ENCODE peak calls at places on chromosomes 7 and 10, in seven cellular contexts. One of them, this sample, is unnamed.

GRCh38 chr10:30502266-30503058 is 68.5 kb downstream of the MAP3K8 start:
- DNase-seq in CD8-positive, alpha-beta T cell: peak; percentile 36
- DNase-seq in tibial artery: peak; percentile 46
- DNase-seq in pancreas: no peak
- DNase-seq in H9: no peak
- DNase-seq in AG04450: no peak
- DNase-seq in endothelial cell: no peak
- DNase-seq in this sample: no peak

GRCh38 chr7:37484460-37485063 is 35.9 kb upstream of the ELMO1 start:
- DNase-seq in tibial artery: no peak
- DNase-seq in CD8-positive, alpha-beta T cell: no peak
- DNase-seq in endothelial cell: no peak
- DNase-seq in pancreas: no peak
- DNase-seq in AG04450: no peak
- DNase-seq in H9: no peak
- DNase-seq in this sample: no peak

GRCh38 chr10:100338434-100339036 is 8.5 kb upstream of the SCD start:
- DNase-seq in endothelial cell: peak; percentile 85
- DNase-seq in tibial artery: peak; percentile 76
- DNase-seq in CD8-positive, alpha-beta T cell: peak; percentile 72
- DNase-seq in H9: peak; percentile 76
- DNase-seq in AG04450: no peak
- DNase-seq in pancreas: peak; percentile 56
- DNase-seq in this sample: peak; percentile 90

GRCh38 chr7:92735707-92736106 is 100.7 kb downstream of the CDK6 start:
- DNase-seq in AG04450: no peak
- DNase-seq in tibial artery: no peak
- DNase-seq in H9: no peak
- DNase-seq in endothelial cell: no peak
- DNase-seq in CD8-positive, alpha-beta T cell: no peak
- DNase-seq in pancreas: no peak
- DNase-seq in this sample: no peak

GRCh38 chr7:146683439-146683838 is 566.8 kb downstream of the CNTNAP2 start:
- DNase-seq in pancreas: no peak
- DNase-seq in endothelial cell: no peak
- DNase-seq in CD8-positive, alpha-beta T cell: no peak
- DNase-seq in AG04450: no peak
- DNase-seq in H9: no peak
- DNase-seq in tibial artery: no peak
- DNase-seq in this sample: no peak

GRCh38 chr7:28700790-28701203 is 257.3 kb downstream of the TRIL start:
- DNase-seq in tibial artery: no peak
- DNase-seq in pancreas: no peak
- DNase-seq in endothelial cell: no peak
- DNase-seq in H9: no peak
- DNase-seq in CD8-positive, alpha-beta T cell: no peak
- DNase-seq in AG04450: peak; percentile 11
- DNase-seq in this sample: no peak

GRCh38 chr10:74194545-74194944 is 43.5 kb downstream of the ADK start:
- DNase-seq in AG04450: no peak
- DNase-seq in tibial artery: no peak
- DNase-seq in endothelial cell: no peak
- DNase-seq in CD8-positive, alpha-beta T cell: no peak
- DNase-seq in pancreas: no peak
- DNase-seq in H9: no peak
- DNase-seq in this sample: no peak

GRCh38 chr7:79949778-79950177 is 184.9 kb upstream of the GNAI1 start:
- DNase-seq in tibial artery: no peak
- DNase-seq in endothelial cell: no peak
- DNase-seq in pancreas: no peak
- DNase-seq in H9: no peak
- DNase-seq in CD8-positive, alpha-beta T cell: no peak
- DNase-seq in AG04450: no peak
- DNase-seq in this sample: no peak

GRCh38 chr7:81501220-81501619 is 268.6 kb downstream of the HGF start:
- DNase-seq in endothelial cell: no peak
- DNase-seq in AG04450: peak; percentile 23
- DNase-seq in pancreas: no peak
- DNase-seq in CD8-positive, alpha-beta T cell: no peak
- DNase-seq in tibial artery: no peak
- DNase-seq in H9: no peak
- DNase-seq in this sample: no peak
- TF ChIP-seq CTCF in endothelial cell: no peak
- TF ChIP-seq CTCF in AG04450: peak; percentile 50
- TF ChIP-seq CTCF in pancreas: no peak
- TF ChIP-seq CTCF in CD8-positive, alpha-beta T cell: no peak
- TF ChIP-seq CTCF in tibial artery: peak; percentile 25
- TF ChIP-seq CTCF in H9: no peak
- TF ChIP-seq CTCF in this sample: peak; percentile 76

DNA sequence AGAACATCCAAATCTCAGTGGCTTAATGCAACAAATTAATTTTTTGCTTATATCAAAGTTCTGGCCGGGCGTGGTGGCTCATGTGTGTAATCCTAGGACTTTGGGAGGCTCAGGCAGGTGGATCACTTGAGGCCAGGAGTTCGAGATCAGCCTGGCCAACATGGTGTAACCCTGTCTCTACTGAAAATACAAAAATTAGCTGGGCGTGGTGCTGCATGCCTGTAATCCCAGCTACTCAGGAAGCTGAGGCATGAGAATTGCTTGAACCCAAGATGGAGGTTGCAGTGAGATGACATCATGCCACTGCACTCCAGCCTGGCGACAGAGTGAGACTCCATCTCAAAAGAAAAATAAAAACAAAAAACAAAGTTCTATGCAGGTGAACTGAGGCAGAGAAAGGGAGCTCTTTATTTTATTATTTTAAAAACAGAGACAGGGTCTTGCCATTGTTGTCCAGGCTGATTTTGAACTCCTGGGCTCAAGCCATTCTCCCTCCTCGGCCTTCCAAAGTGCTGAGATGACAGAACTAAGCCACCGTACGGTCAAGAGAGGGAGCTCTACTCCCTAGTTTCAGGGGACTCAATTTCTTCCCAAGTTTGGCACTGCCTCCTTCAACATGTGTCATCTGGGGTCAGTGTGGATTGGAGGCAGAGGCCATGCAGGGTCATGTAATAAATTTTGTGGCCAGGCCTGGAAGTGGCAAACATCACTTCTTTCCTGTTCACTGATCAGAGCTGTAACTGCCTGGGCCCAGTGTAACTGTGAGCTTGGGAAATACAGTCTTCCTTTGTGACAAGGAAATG is 2.4 kb downstream of the ADCK2 start:
- DNase-seq in AG04450: no peak
- DNase-seq in tibial artery: no peak
- DNase-seq in H9: peak; percentile 48
- DNase-seq in CD8-positive, alpha-beta T cell: no peak
- DNase-seq in endothelial cell: peak; percentile 44
- DNase-seq in pancreas: peak; percentile 13
- DNase-seq in this sample: no peak
- TF ChIP-seq CTCF in AG04450: peak; percentile 52
- TF ChIP-seq CTCF in tibial artery: peak; percentile 28
- TF ChIP-seq CTCF in H9: peak; percentile 69
- TF ChIP-seq CTCF in CD8-positive, alpha-beta T cell: no peak
- TF ChIP-seq CTCF in endothelial cell: no peak
- TF ChIP-seq CTCF in pancreas: no peak
- TF ChIP-seq CTCF in this sample: peak; percentile 64

DNA sequence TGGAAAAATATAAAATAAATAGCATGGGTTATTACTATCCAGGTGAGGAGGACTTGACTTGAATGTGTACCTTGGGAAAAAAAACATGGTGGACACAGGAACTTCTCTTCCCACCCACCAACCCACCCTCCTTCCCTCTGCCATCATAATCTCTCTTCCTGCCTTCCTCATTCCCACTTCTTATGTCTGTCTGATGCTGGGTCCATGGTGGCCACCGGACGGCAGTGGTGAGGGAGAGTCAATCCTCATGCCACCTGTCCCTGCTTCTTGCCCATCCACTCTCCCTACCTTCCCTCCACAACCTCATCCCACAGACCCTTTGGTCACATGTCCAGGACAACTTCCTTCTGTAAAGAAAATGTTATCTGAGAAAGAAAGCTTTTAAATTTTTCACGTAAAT is 104.7 kb downstream of the PIP4K2A start:
- DNase-seq in CD8-positive, alpha-beta T cell: no peak
- DNase-seq in tibial artery: no peak
- DNase-seq in endothelial cell: no peak
- DNase-seq in H9: no peak
- DNase-seq in pancreas: no peak
- DNase-seq in AG04450: no peak
- DNase-seq in this sample: no peak
- TF ChIP-seq CTCF in CD8-positive, alpha-beta T cell: no peak
- TF ChIP-seq CTCF in tibial artery: no peak
- TF ChIP-seq CTCF in endothelial cell: no peak
- TF ChIP-seq CTCF in H9: no peak
- TF ChIP-seq CTCF in pancreas: no peak
- TF ChIP-seq CTCF in AG04450: no peak
- TF ChIP-seq CTCF in this sample: no peak

GRCh38 chr7:39810204-39810642 is 139.8 kb upstream of the CDK13 start:
- DNase-seq in CD8-positive, alpha-beta T cell: no peak
- DNase-seq in endothelial cell: no peak
- DNase-seq in AG04450: no peak
- DNase-seq in tibial artery: no peak
- DNase-seq in pancreas: no peak
- DNase-seq in H9: peak; percentile 44
- DNase-seq in this sample: no peak
- TF ChIP-seq CTCF in CD8-positive, alpha-beta T cell: no peak
- TF ChIP-seq CTCF in endothelial cell: no peak
- TF ChIP-seq CTCF in AG04450: no peak
- TF ChIP-seq CTCF in tibial artery: no peak
- TF ChIP-seq CTCF in pancreas: no peak
- TF ChIP-seq CTCF in H9: peak; percentile 31
- TF ChIP-seq CTCF in this sample: no peak

GRCh38 chr7:158647475-158647792 is 57.2 kb downstream of the NCAPG2 start:
- DNase-seq in endothelial cell: no peak
- DNase-seq in pancreas: no peak
- DNase-seq in AG04450: no peak
- DNase-seq in tibial artery: no peak
- DNase-seq in H9: no peak
- DNase-seq in CD8-positive, alpha-beta T cell: no peak
- DNase-seq in this sample: no peak
- TF ChIP-seq CTCF in endothelial cell: no peak
- TF ChIP-seq CTCF in pancreas: no peak
- TF ChIP-seq CTCF in AG04450: no peak
- TF ChIP-seq CTCF in tibial artery: no peak
- TF ChIP-seq CTCF in H9: no peak
- TF ChIP-seq CTCF in CD8-positive, alpha-beta T cell: no peak
- TF ChIP-seq CTCF in this sample: no peak

GRCh38 chr10:96740579-96741281 is 20.4 kb upstream of the PIK3AP1 start:
- DNase-seq in tibial artery: peak; percentile 58
- DNase-seq in CD8-positive, alpha-beta T cell: no peak
- DNase-seq in pancreas: no peak
- DNase-seq in endothelial cell: no peak
- DNase-seq in AG04450: no peak
- DNase-seq in H9: no peak
- DNase-seq in this sample: no peak

GRCh38 chr10:96747734-96748550 is 27.6 kb upstream of the PIK3AP1 start:
- DNase-seq in AG04450: no peak
- DNase-seq in CD8-positive, alpha-beta T cell: no peak
- DNase-seq in tibial artery: no peak
- DNase-seq in pancreas: no peak
- DNase-seq in H9: no peak
- DNase-seq in endothelial cell: no peak
- DNase-seq in this sample: no peak

GRCh38 chr10:96745950-96746349 is 25.6 kb upstream of the PIK3AP1 start:
- DNase-seq in CD8-positive, alpha-beta T cell: no peak
- DNase-seq in tibial artery: no peak
- DNase-seq in H9: no peak
- DNase-seq in endothelial cell: no peak
- DNase-seq in pancreas: no peak
- DNase-seq in AG04450: no peak
- DNase-seq in this sample: no peak

GRCh38 chr10:96746503-96746902 is 26.2 kb upstream of the PIK3AP1 start:
- DNase-seq in H9: no peak
- DNase-seq in CD8-positive, alpha-beta T cell: no peak
- DNase-seq in tibial artery: no peak
- DNase-seq in pancreas: no peak
- DNase-seq in endothelial cell: no peak
- DNase-seq in AG04450: no peak
- DNase-seq in this sample: peak; percentile 10

GRCh38 chr10:96743988-96744585 is 23.8 kb upstream of the PIK3AP1 start:
- DNase-seq in AG04450: no peak
- DNase-seq in CD8-positive, alpha-beta T cell: no peak
- DNase-seq in endothelial cell: no peak
- DNase-seq in tibial artery: no peak
- DNase-seq in H9: no peak
- DNase-seq in pancreas: no peak
- DNase-seq in this sample: no peak
- TF ChIP-seq CTCF in AG04450: peak; percentile 41
- TF ChIP-seq CTCF in CD8-positive, alpha-beta T cell: no peak
- TF ChIP-seq CTCF in endothelial cell: no peak
- TF ChIP-seq CTCF in tibial artery: no peak
- TF ChIP-seq CTCF in H9: peak; percentile 56
- TF ChIP-seq CTCF in pancreas: no peak
- TF ChIP-seq CTCF in this sample: peak; percentile 41

GRCh38 chr7:70190266-70190665 is 592.0 kb downstream of the AUTS2 start:
- DNase-seq in H9: no peak
- DNase-seq in CD8-positive, alpha-beta T cell: no peak
- DNase-seq in AG04450: no peak
- DNase-seq in tibial artery: no peak
- DNase-seq in pancreas: no peak
- DNase-seq in endothelial cell: no peak
- DNase-seq in this sample: no peak

GRCh38 chr7:70189261-70189660 is 591.0 kb downstream of the AUTS2 start:
- DNase-seq in tibial artery: no peak
- DNase-seq in H9: no peak
- DNase-seq in pancreas: no peak
- DNase-seq in CD8-positive, alpha-beta T cell: no peak
- DNase-seq in endothelial cell: no peak
- DNase-seq in AG04450: no peak
- DNase-seq in this sample: no peak

GRCh38 chr7:70189776-70190175 is 591.5 kb downstream of the AUTS2 start:
- DNase-seq in pancreas: no peak
- DNase-seq in CD8-positive, alpha-beta T cell: no peak
- DNase-seq in H9: no peak
- DNase-seq in tibial artery: no peak
- DNase-seq in AG04450: no peak
- DNase-seq in endothelial cell: no peak
- DNase-seq in this sample: no peak

DNA sequence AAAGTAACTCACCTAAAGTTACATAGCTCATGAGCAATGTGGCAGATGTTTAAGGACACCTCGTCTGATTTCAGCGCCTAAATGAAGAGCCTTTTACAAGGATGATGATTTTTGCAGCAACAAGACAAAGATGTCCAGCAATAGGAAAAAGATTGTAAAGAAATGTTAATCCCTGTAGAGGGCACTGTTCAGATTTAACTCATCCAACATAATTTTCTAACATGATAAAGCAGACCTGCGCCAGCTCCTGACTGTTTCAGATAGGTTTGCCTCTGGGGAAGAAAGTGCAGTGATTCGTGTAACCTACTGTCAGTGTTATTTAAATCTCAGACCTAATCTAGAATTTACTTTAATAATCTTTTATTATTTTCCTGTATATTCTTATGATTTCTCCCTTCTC is 595.2 kb downstream of the AUTS2 start:
- DNase-seq in tibial artery: no peak
- DNase-seq in pancreas: no peak
- DNase-seq in H9: no peak
- DNase-seq in CD8-positive, alpha-beta T cell: no peak
- DNase-seq in endothelial cell: no peak
- DNase-seq in AG04450: no peak
- DNase-seq in this sample: no peak
- TF ChIP-seq CTCF in tibial artery: peak; percentile 33
- TF ChIP-seq CTCF in pancreas: no peak
- TF ChIP-seq CTCF in H9: no peak
- TF ChIP-seq CTCF in CD8-positive, alpha-beta T cell: no peak
- TF ChIP-seq CTCF in endothelial cell: peak; percentile 31
- TF ChIP-seq CTCF in AG04450: no peak
- TF ChIP-seq CTCF in this sample: peak; percentile 46